ENCODE peak calls at places on chromosomes 6 and 20, in seven cellular contexts. Q is HepG2, W is fibroblast of lung, K is IMR-90, Y is keratinocyte, B is HCT116, L is GM23248. T is an unnamed sample. For H4K20me1, the result is how much of the 10 kb centered on the place peaks cover.

GRCh38 chr6:43983632-43984031 is 143.6 kb downstream of the MRPL14 start:
- DNase-seq in Q (peak), W (no peak), K (no peak), Y (no peak), B (no peak), L (no peak), T (no peak)

GRCh38 chr20:59495166-59495565 is 109.2 kb upstream of the PHACTR3 start:
- DNase-seq in Q (no peak), W (no peak), K (no peak), Y (no peak), B (no peak), L (no peak), T (no peak)

GRCh38 chr6:116424001-116424400 is 37.2 kb upstream of the CALHM6 start:
- DNase-seq in Q (no peak), W (peak), K (peak), Y (no peak), B (no peak), L (peak), T (no peak)

GRCh38 chr6:151440498-151440897 is 11.4 kb downstream of the RMND1 start:
- DNase-seq in Q (no peak), W (no peak), K (no peak), Y (no peak), B (no peak), L (no peak), T (no peak)

GRCh38 chr20:51958636-51959542 is 156.6 kb upstream of the SALL4 start:
- DNase-seq in Q (no peak), W (peak), K (peak), Y (no peak), B (no peak), L (no peak), T (no peak)

GRCh38 chr6:84166395-84166794 is 61.0 kb downstream of the CEP162 start:
- DNase-seq in Q (no peak), W (no peak), K (no peak), Y (no peak), B (no peak), L (no peak), T (no peak)

GRCh38 chr6:15246217-15247211 is 645 bp downstream of the JARID2 start:
- DNase-seq in Q (no peak), W (no peak), K (peak), Y (no peak), B (no peak), L (peak), T (no peak)

GRCh38 chr6:100176321-100176950 is 182.4 kb upstream of the MCHR2 start:
- DNase-seq in Q (peak), W (peak), K (peak), Y (no peak), B (peak), L (peak), T (no peak)

GRCh38 chr6:127178746-127179145 is 60.3 kb downstream of the RSPO3 start:
- DNase-seq in Q (no peak), W (peak), K (no peak), Y (no peak), B (no peak), L (peak), T (no peak)

GRCh38 chr6:81075974-81076373 is 676.5 kb downstream of the TENT5A start:
- DNase-seq in Q (peak), W (peak), K (peak), Y (no peak), B (peak), L (peak), T (peak)

GRCh38 chr6:112739766-112740165 is 392.6 kb downstream of the RFPL4B start:
- DNase-seq in Q (no peak), W (no peak), K (no peak), Y (no peak), B (no peak), L (no peak), T (no peak)

GRCh38 chr6:112745765-112746164 is 398.6 kb downstream of the RFPL4B start:
- DNase-seq in Q (no peak), W (no peak), K (no peak), Y (no peak), B (no peak), L (no peak), T (no peak)

GRCh38 chr6:112744827-112745226 is 397.7 kb downstream of the RFPL4B start:
- DNase-seq in Q (no peak), W (no peak), K (peak), Y (no peak), B (no peak), L (no peak), T (no peak)

DNA sequence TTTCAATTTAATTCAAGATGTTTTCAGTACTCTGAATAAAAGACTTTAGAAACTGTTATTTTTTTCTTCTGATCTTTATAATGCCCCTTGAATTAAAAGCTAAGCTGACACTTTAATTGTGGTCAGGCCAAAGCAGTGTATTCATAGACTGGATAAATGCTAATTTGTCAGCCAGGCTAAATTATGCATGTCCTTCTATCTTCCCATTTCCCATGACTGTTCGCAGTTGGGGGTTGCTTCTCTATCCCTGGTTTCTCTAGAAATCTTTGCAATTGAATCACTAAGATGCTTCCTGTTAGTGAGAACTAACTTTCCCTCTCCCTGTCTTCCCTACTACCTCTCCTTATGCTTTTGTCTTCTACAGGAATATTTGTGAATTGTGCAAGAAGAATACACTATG is 396.2 kb downstream of the RFPL4B start:
- DNase-seq in Q (no peak), W (peak), K (no peak), Y (no peak), B (no peak), L (no peak), T (no peak)
- H2AFZ ChIP-seq in Q (no peak), W (no peak), K (no peak), Y (no peak), B (no peak), L (no peak), T (no peak)

DNA sequence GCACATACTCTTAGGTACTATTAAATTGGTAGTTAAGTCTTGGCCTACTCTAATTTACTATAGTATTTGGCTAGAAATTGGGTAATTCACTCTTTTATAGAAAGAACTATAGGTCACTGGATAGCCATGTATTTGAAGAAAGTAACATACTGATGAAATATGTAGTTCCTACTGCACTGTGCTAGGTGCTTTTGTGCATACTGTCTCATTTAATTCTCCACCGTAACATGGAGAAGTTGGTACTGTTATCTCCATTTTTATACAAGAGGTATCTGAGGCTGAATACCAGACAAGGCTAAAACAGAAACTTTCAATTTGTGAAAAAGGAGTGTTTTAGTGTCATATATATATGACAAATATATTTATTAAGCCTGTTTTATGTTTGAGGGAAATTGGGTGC is 29.8 kb downstream of the AFDN start:
- DNase-seq in Q (no peak), W (no peak), K (no peak), Y (no peak), B (no peak), L (no peak), T (no peak)
- H4K20me1 ChIP-seq in Q (half or more), W (under half), K (under half), Y (under half), B (under half), L (under half), T (under half)

DNA sequence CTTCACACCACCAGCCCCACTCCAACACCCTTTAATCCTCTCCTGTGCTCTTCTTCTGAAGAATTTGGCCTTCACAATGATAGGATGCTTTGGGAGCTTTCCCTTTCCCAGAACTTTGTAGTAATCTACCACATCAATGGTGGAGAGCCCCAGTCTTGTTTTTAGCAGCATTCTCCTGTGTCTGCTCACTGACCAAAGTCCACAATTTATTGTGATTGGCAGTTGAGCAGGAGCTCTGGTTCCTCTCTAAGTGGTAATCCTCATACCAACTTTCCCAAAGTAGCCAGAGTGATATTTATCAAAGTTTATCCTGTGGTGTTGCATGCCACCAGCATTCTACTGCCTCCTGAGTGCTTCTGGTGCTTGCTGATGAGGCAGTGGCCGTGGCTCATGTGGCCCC is 29.0 kb upstream of the OPN5 start:
- DNase-seq in Q (peak), W (peak), K (no peak), Y (no peak), B (no peak), L (no peak), T (no peak)
- H2AFZ ChIP-seq in Q (no peak), W (no peak), K (no peak), Y (no peak), B (no peak), L (no peak), T (no peak)

GRCh38 chr20:37309290-37309689 is 19.8 kb downstream of the MANBAL start:
- DNase-seq in Q (no peak), W (no peak), K (no peak), Y (no peak), B (no peak), L (no peak), T (no peak)
- H4K20me1 ChIP-seq in Q (under half), W (under half), K (under half), Y (under half), B (under half), L (under half), T (under half)

DNA sequence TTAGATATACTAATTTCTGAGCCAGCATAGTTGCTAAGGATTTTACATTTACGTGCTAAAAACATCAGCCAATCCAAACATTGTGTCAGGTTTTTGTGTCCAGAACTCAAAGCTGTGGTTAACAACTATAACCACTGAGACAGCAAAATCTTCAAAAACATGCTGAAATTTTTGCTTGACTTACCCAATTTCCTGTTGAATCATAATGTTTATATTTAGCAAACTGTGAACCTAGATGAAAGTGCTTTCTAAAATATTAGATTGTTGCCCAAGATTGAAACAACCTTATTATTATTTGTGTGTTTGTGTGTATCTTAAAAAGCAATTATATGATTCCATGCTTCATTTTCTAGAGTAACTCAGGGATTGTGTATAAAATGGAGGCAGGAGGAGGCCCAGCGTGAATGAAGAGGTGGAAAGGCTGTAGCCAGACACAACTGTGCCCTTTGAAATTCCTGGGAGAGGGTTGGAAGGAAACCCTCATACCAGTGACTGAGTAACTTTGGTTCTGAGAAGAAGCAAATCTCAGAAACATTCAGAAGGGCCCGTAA is 48.0 kb downstream of the ARMC2 start:
- DNase-seq in Q (no peak), W (peak), K (peak), Y (no peak), B (no peak), L (peak), T (no peak)
- H2AFZ ChIP-seq in Q (no peak), W (no peak), K (no peak), Y (peak), B (no peak), L (peak), T (no peak)

DNA sequence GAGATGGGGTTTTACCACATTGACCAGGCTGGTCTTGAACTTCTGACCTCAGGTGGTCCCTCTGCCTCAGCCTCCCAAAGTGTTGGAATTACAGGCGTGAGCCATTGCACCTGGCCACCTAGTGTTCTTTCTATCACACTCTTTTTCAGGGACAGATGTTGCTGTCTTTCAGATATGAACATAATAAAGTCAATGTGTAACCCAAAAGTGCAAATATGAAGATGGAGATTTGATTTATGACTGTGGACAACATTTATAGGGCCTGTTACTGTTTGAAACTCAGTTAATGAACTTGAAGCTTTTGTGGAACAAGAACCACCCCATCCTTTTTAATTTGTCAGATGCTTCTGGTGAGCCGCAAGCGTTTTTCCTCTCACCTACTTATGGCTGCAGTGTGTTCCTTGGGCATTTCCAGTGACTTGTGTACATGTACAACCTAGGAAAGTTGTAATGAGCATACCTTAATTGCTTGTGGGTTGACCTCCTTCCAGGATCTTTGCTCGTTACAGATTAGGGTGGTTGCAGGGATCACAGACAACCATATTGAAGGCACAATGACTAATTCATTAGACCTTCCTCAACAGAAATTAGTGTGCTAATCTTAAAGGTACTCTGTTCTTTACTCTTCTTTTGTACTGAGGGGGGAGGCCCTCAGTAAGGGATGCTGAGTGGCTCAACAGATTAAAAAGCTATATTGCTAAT is 6.8 kb downstream of the TBPL1 start:
- DNase-seq in Q (no peak), W (peak), K (no peak), Y (no peak), B (no peak), L (no peak), T (no peak)
- H4K20me1 ChIP-seq in Q (under half), W (under half), K (under half), Y (under half), B (under half), L (under half), T (under half)